ENCODE peak calls at places on chromosome 22, in eight cellular contexts. D is lower lobe of right lung; M is neural progenitor cell; L is adipocyte; E is PC-3; A is GM23248; X is CD8-positive, alpha-beta memory T cell; S is cardiac muscle cell. V is an unnamed sample.

GRCh38 chr22:50671641-50672040 is 982 bp upstream of the SHANK3 start:
- DNase-seq in M (no peak), X (no peak), E (no peak), L (no peak), A (peak; percentile 31), D (no peak), S (no peak), V (no peak)

GRCh38 chr22:23093090-23093788 is 22.9 kb downstream of the GNAZ start:
- DNase-seq in D (no peak), S (no peak), M (no peak), E (no peak), A (no peak), X (no peak), L (no peak), V (no peak)

GRCh38 chr22:29945435-29945834 is 62.5 kb downstream of the MTMR3 start:
- DNase-seq in X (no peak), D (no peak), L (no peak), S (no peak), M (no peak), E (no peak), A (no peak), V (no peak)

GRCh38 chr22:49334589-49334873 is 493.1 kb downstream of the BRD1 start:
- DNase-seq in M (no peak), A (no peak), X (no peak), D (no peak), L (no peak), E (no peak), S (no peak), V (no peak)

GRCh38 chr22:36541831-36542391 is 12.9 kb upstream of the EIF3D start:
- DNase-seq in S (peak; percentile 74), D (no peak), L (peak; percentile 30), A (peak; percentile 96), E (peak; percentile 94), X (no peak), M (no peak), V (peak; percentile 46)

GRCh38 chr22:23183107-23183698 is 2.9 kb downstream of the BCR start:
- DNase-seq in L (peak; percentile 55), M (peak; percentile 96), A (peak; percentile 75), D (peak; percentile 71), S (peak; percentile 76), E (peak; percentile 47), X (no peak), V (peak; percentile 83)

GRCh38 chr22:16954060-16954403 is 54.0 kb downstream of the GAB4 start:
- DNase-seq in E (no peak), D (no peak), S (no peak), X (no peak), L (no peak), M (no peak), A (no peak), V (no peak)

GRCh38 chr22:42883121-42883520 is 26.0 kb upstream of the ARFGAP3 start:
- DNase-seq in A (no peak), S (no peak), L (no peak), D (no peak), X (no peak), M (no peak), E (no peak), V (no peak)

GRCh38 chr22:38777087-38777671 is 16.8 kb downstream of the DNAL4 start:
- DNase-seq in X (no peak), M (no peak), L (no peak), A (no peak), D (no peak), E (no peak), S (no peak), V (no peak)

GRCh38 chr22:26797910-26798309 is 140.5 kb downstream of the MIAT start:
- DNase-seq in D (no peak), L (no peak), S (no peak), X (no peak), A (no peak), M (peak; percentile 36), E (no peak), V (no peak)

GRCh38 chr22:36891646-36892045 is 21.8 kb upstream of the CSF2RB start:
- DNase-seq in D (no peak), S (peak; percentile 59), A (no peak), L (no peak), M (no peak), E (no peak), X (no peak), V (no peak)

GRCh38 chr22:36398602-36399472 is 11.1 kb upstream of the MYH9 start:
- DNase-seq in D (no peak), M (no peak), E (peak; percentile 58), A (peak; percentile 87), X (no peak), S (peak; percentile 72), L (peak; percentile 49), V (no peak)

GRCh38 chr22:27391092-27391770 is 410.3 kb downstream of the MN1 start:
- DNase-seq in X (no peak), M (peak; percentile 35), E (no peak), D (no peak), A (peak; percentile 12), L (peak; percentile 22), S (peak; percentile 83), V (no peak)

GRCh38 chr22:43847376-43848289 is 14.7 kb downstream of the SULT4A1 start:
- DNase-seq in D (no peak), M (no peak), S (no peak), X (no peak), A (no peak), E (no peak), L (no peak), V (peak; percentile 5)

GRCh38 chr22:22948651-22949611 is 61.3 kb downstream of the IGLL5 start:
- DNase-seq in X (no peak), L (peak; percentile 28), S (peak; percentile 68), E (no peak), M (no peak), D (no peak), A (peak; percentile 62), V (no peak)

GRCh38 chr22:26589367-26589844 is 526 bp downstream of the TPST2 start:
- DNase-seq in L (peak; percentile 37), E (peak; percentile 4), S (peak; percentile 24), M (peak; percentile 54), A (peak; percentile 61), D (peak; percentile 66), X (peak; percentile 57), V (no peak)

GRCh38 chr22:40237788-40238424 is 60.2 kb downstream of the TNRC6B start:
- DNase-seq in D (no peak), X (no peak), M (no peak), L (no peak), E (no peak), A (peak; percentile 30), S (no peak), V (no peak)

GRCh38 chr22:37065149-37065548 is 13.6 kb downstream of the KCTD17 start:
- DNase-seq in E (no peak), S (no peak), M (no peak), X (no peak), D (no peak), L (no peak), A (no peak), V (no peak)

GRCh38 chr22:20243176-20243544 is 25.0 kb downstream of the RTN4R start:
- DNase-seq in M (no peak), S (no peak), A (no peak), L (no peak), E (no peak), D (no peak), X (no peak), V (no peak)

GRCh38 chr22:20242393-20243175 is 25.5 kb downstream of the RTN4R start:
- DNase-seq in E (no peak), A (no peak), D (no peak), L (no peak), M (no peak), X (peak; percentile 61), S (no peak), V (no peak)

GRCh38 chr22:20244250-20244648 is 23.9 kb downstream of the RTN4R start:
- DNase-seq in D (no peak), L (no peak), X (no peak), S (no peak), A (no peak), E (no peak), M (no peak), V (no peak)

GRCh38 chr22:20244744-20245576 is 23.2 kb downstream of the RTN4R start:
- DNase-seq in L (no peak), X (peak; percentile 86), E (no peak), M (peak; percentile 56), S (no peak), A (no peak), D (no peak), V (peak; percentile 46)

DNA sequence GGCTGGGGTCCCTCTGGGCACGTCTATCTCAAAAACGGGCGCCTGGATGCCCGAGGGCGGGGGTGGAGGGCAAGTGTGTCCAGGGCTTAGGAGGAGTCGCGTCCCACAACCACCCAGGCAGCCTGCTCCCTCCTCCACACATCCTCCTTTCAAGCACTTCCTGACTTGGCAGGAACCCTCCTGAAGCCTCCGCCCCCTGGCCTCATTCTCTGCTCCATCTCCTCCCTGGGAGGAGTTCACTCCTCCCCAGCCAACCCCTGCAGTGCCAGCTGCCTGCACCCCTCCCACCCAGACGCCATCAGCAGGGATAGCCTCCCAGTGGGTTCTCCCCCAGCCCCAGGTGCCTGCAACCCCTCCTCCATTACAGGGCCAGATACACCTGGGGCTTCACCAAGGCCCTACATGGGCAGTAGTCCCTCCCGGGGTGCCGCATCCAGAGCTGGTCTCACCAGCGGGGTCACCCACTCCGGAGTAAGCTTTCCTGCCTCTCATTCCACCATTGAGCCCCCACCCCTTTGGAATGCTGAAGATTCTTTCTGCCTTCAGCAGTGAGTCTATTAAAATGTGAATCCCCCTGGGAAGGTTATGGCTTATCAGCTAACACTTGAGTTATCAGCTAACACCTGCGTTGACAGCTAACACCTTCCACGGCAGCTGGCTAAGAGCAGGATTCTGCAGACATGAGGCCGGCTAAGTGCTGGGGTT is 24.4 kb downstream of the RTN4R start:
- DNase-seq in X (peak; percentile 71), A (peak; percentile 81), E (peak; percentile 54), L (peak; percentile 56), S (peak; percentile 92), M (no peak), D (peak; percentile 83), V (peak; percentile 69)
- H3K4me3 ChIP-seq in X (peak overlapping the region; percentile 65), A (peak overlapping the region; percentile 45), E (no peak overlapping the region), L (no peak overlapping the region), S (no peak overlapping the region), M (no peak overlapping the region), D (peak overlapping the region; percentile 35), V (no peak overlapping the region)

GRCh38 chr22:41347066-41347859 is 34.5 kb upstream of the TEF start:
- DNase-seq in S (no peak), X (peak; percentile 33), E (no peak), A (no peak), D (no peak), L (no peak), M (no peak), V (no peak)
- H3K36me3 ChIP-seq in S (peaks cover 49% of the 10 kb centered on the region), X (peaks cover 39% of the 10 kb centered on the region), E (no peaks in the 10 kb centered on the region), A (no peaks in the 10 kb centered on the region), D (peaks cover 100% of the 10 kb centered on the region), L (peaks cover 79% of the 10 kb centered on the region), M (no peaks in the 10 kb centered on the region), V (peaks cover 70% of the 10 kb centered on the region)

GRCh38 chr22:33539902-33540751 is 380.1 kb downstream of the LARGE1 start:
- DNase-seq in S (no peak), D (peak; percentile 69), M (no peak), E (peak; percentile 7), L (no peak), A (peak; percentile 40), X (no peak), V (no peak)
- H3K4me1 ChIP-seq in S (peaks cover 5% of the 10 kb centered on the region), D (peaks cover 29% of the 10 kb centered on the region), M (peaks cover 14% of the 10 kb centered on the region), E (no peaks in the 10 kb centered on the region), L (peaks cover 84% of the 10 kb centered on the region), A (peaks cover 9% of the 10 kb centered on the region), X (no peaks in the 10 kb centered on the region), V (no peaks in the 10 kb centered on the region)

DNA sequence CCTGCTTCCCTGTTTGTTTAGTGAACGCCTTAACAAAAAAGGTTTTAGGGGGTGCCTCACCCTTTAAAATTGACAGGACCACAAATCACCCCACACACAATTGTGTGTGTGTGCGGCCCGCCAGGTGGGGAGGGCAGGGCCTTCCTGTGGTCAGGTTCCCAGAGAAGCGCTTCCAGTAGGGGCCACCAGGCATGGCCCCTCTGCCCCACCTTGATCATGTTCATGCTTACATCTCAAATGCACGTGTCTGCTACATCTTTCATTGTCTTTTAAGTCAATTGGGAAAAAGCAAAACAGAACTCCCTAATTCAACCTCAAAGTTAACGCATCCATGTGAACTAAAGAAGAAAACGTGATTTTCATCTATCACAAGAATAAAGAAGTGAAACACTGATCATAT is 1335.3 kb downstream of the TBC1D22A start:
- DNase-seq in D (no peak), X (no peak), M (no peak), E (no peak), S (no peak), L (no peak), A (no peak), V (no peak)
- H3K4me3 ChIP-seq in D (no peak overlapping the region), X (no peak overlapping the region), M (no peak overlapping the region), E (no peak overlapping the region), S (no peak overlapping the region), L (no peak overlapping the region), A (no peak overlapping the region), V (no peak overlapping the region)